ENCODE peak calls at places on chromosomes 4 and X, in ten cellular contexts. O is D341Med; Q is NCI-H510A treated with DMSO at 0.1 percent for 48 hours; Z is stimulated activated CD4-positive, alpha-beta T cell treated with anti-CD3 and anti-CD28 coated beads, Interleukin-15, amount 100 ng/mL, for 24 hours; B is naive thymus-derived CD8-positive, alpha-beta T cell; S is fibroblast of lung; K is T-helper 9 cell; V is ACHN; X is central memory CD8-positive, alpha-beta T cell; R is fibroblast of villous mesenchyme. E is an unnamed sample.

GRCh38 chr4:522438-522837 is 23.4 kb downstream of the PIGG start:
- DNase-seq in O (no peak), Q (no peak), Z (no peak), B (no peak), S (no peak), K (no peak), V (no peak), X (no peak), R (no peak), E (no peak)

GRCh38 chr4:88275516-88275915 is 8.8 kb downstream of the PPM1K start:
- DNase-seq in O (no peak), Q (no peak), Z (no peak), B (no peak), S (peak), K (no peak), V (no peak), X (no peak), R (peak), E (no peak)

GRCh38 chrX:136168929-136169735 is 21.8 kb downstream of the FHL1 start:
- DNase-seq in O (no peak), Q (no peak), Z (no peak), B (no peak), S (peak), K (no peak), V (no peak), X (no peak), R (peak), E (no peak)

GRCh38 chr4:95215991-95216605 is 332.7 kb downstream of the UNC5C start:
- DNase-seq in O (no peak), Q (no peak), Z (no peak), B (no peak), S (peak), K (no peak), V (no peak), X (no peak), R (peak), E (no peak)

GRCh38 chr4:48642421-48643144 is 137.5 kb downstream of the FRYL start:
- DNase-seq in O (no peak), Q (no peak), Z (no peak), B (no peak), S (peak), K (no peak), V (no peak), X (no peak), R (peak), E (no peak)

GRCh38 chrX:40100537-40101429 is 3.0 kb upstream of the BCOR start:
- DNase-seq in O (no peak), Q (no peak), Z (no peak), B (no peak), S (no peak), K (no peak), V (no peak), X (no peak), R (no peak), E (no peak)

GRCh38 chr4:8919651-8920288 is 48.1 kb upstream of the HMX1 start:
- DNase-seq in O (peak), Q (no peak), Z (no peak), B (no peak), S (no peak), K (no peak), V (no peak), X (no peak), R (no peak), E (no peak)

GRCh38 chr4:8221476-8221875 is 22.4 kb downstream of the SH3TC1 start:
- DNase-seq in O (no peak), Q (no peak), Z (no peak), B (no peak), S (peak), K (no peak), V (no peak), X (no peak), R (peak), E (no peak)

GRCh38 chr4:128757712-128758111 is 51.8 kb upstream of the JADE1 start:
- DNase-seq in O (no peak), Q (peak), Z (no peak), B (no peak), S (peak), K (no peak), V (no peak), X (no peak), R (peak), E (no peak)

GRCh38 chr4:26130173-26130572 is 190.6 kb upstream of the RBPJ start:
- DNase-seq in O (no peak), Q (no peak), Z (peak), B (no peak), S (no peak), K (no peak), V (no peak), X (no peak), R (no peak), E (no peak)

GRCh38 chr4:98290511-98290910 is 29.3 kb downstream of the RAP1GDS1 start:
- DNase-seq in O (no peak), Q (no peak), Z (no peak), B (no peak), S (peak), K (no peak), V (peak), X (no peak), R (peak), E (no peak)

GRCh38 chrX:57286507-57287251 is at the start of gene FAAH2:
- DNase-seq in O (peak), Q (peak), Z (peak), B (peak), S (no peak), K (peak), V (peak), X (peak), R (no peak), E (peak)

GRCh38 chr4:141056473-141056872 is 76.8 kb downstream of the RNF150 start:
- DNase-seq in O (no peak), Q (no peak), Z (no peak), B (no peak), S (no peak), K (no peak), V (no peak), X (no peak), R (no peak), E (no peak)

GRCh38 chrX:9503261-9503660 is 38.4 kb downstream of the TBL1X start:
- DNase-seq in O (peak), Q (no peak), Z (no peak), B (no peak), S (no peak), K (no peak), V (no peak), X (no peak), R (no peak), E (no peak)

GRCh38 chr4:153335665-153336064 is 8.8 kb upstream of the MND1 start:
- DNase-seq in O (no peak), Q (no peak), Z (no peak), B (no peak), S (peak), K (no peak), V (no peak), X (no peak), R (peak), E (no peak)

GRCh38 chrX:16700734-16701133 is 11.7 kb downstream of the CTPS2 start:
- DNase-seq in O (no peak), Q (no peak), Z (no peak), B (no peak), S (no peak), K (no peak), V (no peak), X (no peak), R (no peak), E (no peak)

GRCh38 chr4:40462326-40462725 is 127.2 kb downstream of the CHRNA9 start:
- DNase-seq in O (no peak), Q (peak), Z (no peak), B (no peak), S (no peak), K (no peak), V (no peak), X (no peak), R (no peak), E (no peak)

GRCh38 chr4:76198411-76199237 is 15.0 kb downstream of the SCARB2 start:
- DNase-seq in O (peak), Q (peak), Z (peak), B (no peak), S (peak), K (no peak), V (peak), X (no peak), R (peak), E (no peak)

GRCh38 chr4:155999743-156000142 is 46.1 kb upstream of the CTSO start:
- DNase-seq in O (no peak), Q (no peak), Z (peak), B (no peak), S (peak), K (no peak), V (no peak), X (no peak), R (peak), E (no peak)

GRCh38 chr4:148341980-148342800 is 100.0 kb downstream of the NR3C2 start:
- DNase-seq in O (peak), Q (no peak), Z (no peak), B (no peak), S (no peak), K (no peak), V (no peak), X (no peak), R (no peak), E (no peak)

GRCh38 chr4:152281822-152282221 is 254.1 kb downstream of the FBXW7 start:
- DNase-seq in O (no peak), Q (no peak), Z (no peak), B (no peak), S (no peak), K (no peak), V (no peak), X (no peak), R (no peak), E (no peak)

GRCh38 chr4:123990310-123990709 is 593.7 kb downstream of the SPRY1 start:
- DNase-seq in O (no peak), Q (no peak), Z (no peak), B (no peak), S (no peak), K (no peak), V (no peak), X (no peak), R (no peak), E (no peak)

GRCh38 chr4:3532714-3533336 is 603 bp upstream of the LRPAP1 start:
- DNase-seq in O (no peak), Q (no peak), Z (no peak), B (no peak), S (no peak), K (no peak), V (no peak), X (no peak), R (no peak), E (no peak)

GRCh38 chrX:48558270-48558669 is 16.0 kb upstream of the RBM3 start:
- DNase-seq in O (no peak), Q (no peak), Z (no peak), B (no peak), S (peak), K (no peak), V (peak), X (no peak), R (peak), E (peak)

GRCh38 chr4:27013012-27013411 is 152.4 kb downstream of the STIM2 start:
- DNase-seq in O (no peak), Q (no peak), Z (no peak), B (no peak), S (no peak), K (no peak), V (no peak), X (no peak), R (no peak), E (no peak)

GRCh38 chr4:4704267-4704666 is 155.2 kb upstream of the MSX1 start:
- DNase-seq in O (no peak), Q (no peak), Z (no peak), B (no peak), S (peak), K (no peak), V (no peak), X (no peak), R (peak), E (no peak)

GRCh38 chr4:185210102-185210981 is 944 bp downstream of the SNX25 start:
- DNase-seq in O (peak), Q (peak), Z (peak), B (peak), S (peak), K (peak), V (peak), X (peak), R (peak), E (peak)

GRCh38 chr4:120921456-120922389 is 803 bp downstream of the PRDM5 start:
- DNase-seq in O (peak), Q (peak), Z (peak), B (peak), S (peak), K (no peak), V (peak), X (no peak), R (peak), E (peak)

GRCh38 chrX:2701600-2701999 is 10.5 kb downstream of the CD99 start:
- DNase-seq in O (peak), Q (no peak), Z (no peak), B (no peak), S (no peak), K (no peak), V (no peak), X (no peak), R (no peak), E (no peak)

GRCh38 chrX:19347916-19348315 is 4.2 kb downstream of the PDHA1 start:
- DNase-seq in O (no peak), Q (no peak), Z (no peak), B (no peak), S (no peak), K (no peak), V (no peak), X (no peak), R (no peak), E (no peak)

E was measured in RKO.